ENCODE peak calls at places on chromosomes 2 and 18, in seven cellular contexts. S, G, M, A, C, Y and U are unnamed samples.

GRCh38 chr2:134778372-134778771 is 59.6 kb upstream of the TMEM163 start:
- DNase-seq in A (peak; percentile 38), M (no peak), G (no peak), Y (no peak), S (no peak), C (no peak), U (no peak)

GRCh38 chr18:23545247-23545789 is 41.0 kb downstream of the NPC1 start:
- DNase-seq in A (no peak), C (no peak), G (no peak), Y (no peak), M (no peak), S (no peak), U (no peak)

GRCh38 chr18:62210138-62210537 is 23.1 kb downstream of the RELCH start:
- DNase-seq in M (no peak), Y (no peak), G (no peak), A (no peak), C (no peak), S (no peak), U (no peak)

GRCh38 chr2:25557179-25558036 is 116.0 kb downstream of the DTNB start:
- DNase-seq in A (no peak), Y (no peak), G (no peak), C (no peak), M (peak; percentile 27), S (no peak), U (no peak)

GRCh38 chr18:1361931-1362330 is 457.3 kb downstream of the ADCYAP1 start:
- DNase-seq in A (no peak), C (peak; percentile 60), Y (no peak), S (no peak), M (no peak), G (no peak), U (no peak)

GRCh38 chr2:232204457-232204931 is 174.1 kb upstream of the ALPP start:
- DNase-seq in G (peak; percentile 53), C (no peak), Y (no peak), S (no peak), A (no peak), M (no peak), U (no peak)

GRCh38 chr2:230202430-230203109 is 17.2 kb downstream of the SP110 start:
- DNase-seq in A (no peak), M (peak; percentile 74), Y (no peak), C (no peak), S (no peak), G (no peak), U (peak; percentile 76)

GRCh38 chr18:39653221-39653620 is 2087.6 kb upstream of the CELF4 start:
- DNase-seq in M (no peak), S (no peak), C (no peak), Y (no peak), A (no peak), G (no peak), U (no peak)

GRCh38 chr2:183359867-183360266 is 235.6 kb downstream of the NUP35 start:
- DNase-seq in S (no peak), G (peak; percentile 24), C (peak; percentile 33), Y (peak; percentile 8), M (no peak), A (no peak), U (peak; percentile 18)

GRCh38 chr18:51724790-51725721 is 527.6 kb upstream of the MEX3C start:
- DNase-seq in C (no peak), S (peak; percentile 9), A (peak; percentile 12), Y (no peak), M (no peak), G (peak; percentile 13), U (no peak)

GRCh38 chr18:74290831-74291770 is 662 bp downstream of the CYB5A start:
- DNase-seq in A (peak; percentile 85), Y (peak; percentile 39), M (no peak), G (no peak), S (peak; percentile 86), C (peak; percentile 70), U (no peak)

GRCh38 chr2:109481599-109481998 is 132.2 kb downstream of the SEPTIN10 start:
- DNase-seq in M (no peak), G (no peak), A (no peak), Y (no peak), C (no peak), S (no peak), U (no peak)

GRCh38 chr2:96152301-96153165 is 7.3 kb upstream of the DUSP2 start:
- DNase-seq in A (no peak), S (peak; percentile 5), C (no peak), Y (no peak), G (no peak), M (peak; percentile 35), U (no peak)

GRCh38 chr2:1170711-1171110 is 220.1 kb downstream of the SNTG2 start:
- DNase-seq in M (no peak), G (no peak), A (no peak), S (no peak), Y (no peak), C (no peak), U (no peak)

GRCh38 chr2:237698338-237698694 is 70.9 kb downstream of the LRRFIP1 start:
- DNase-seq in C (no peak), M (peak; percentile 47), G (no peak), Y (no peak), S (no peak), A (no peak), U (peak; percentile 44)

GRCh38 chr18:24414349-24415003 is 12.0 kb upstream of the IMPACT start:
- DNase-seq in A (no peak), G (no peak), S (no peak), C (no peak), Y (no peak), M (no peak), U (peak; percentile 8)

GRCh38 chr2:132849118-132849517 is 179.1 kb upstream of the LYPD1 start:
- DNase-seq in S (no peak), G (peak; percentile 51), A (no peak), Y (no peak), M (no peak), C (peak; percentile 20), U (no peak)

GRCh38 chr18:5276947-5277346 is 18.6 kb downstream of the ZBTB14 start:
- DNase-seq in Y (no peak), A (peak; percentile 17), M (no peak), S (no peak), C (no peak), G (no peak), U (no peak)

GRCh38 chr2:56707650-56708049 is 523.9 kb downstream of the CCDC85A start:
- DNase-seq in Y (no peak), S (no peak), G (no peak), A (no peak), C (no peak), M (no peak), U (no peak)

GRCh38 chr2:61272421-61273070 is 110.6 kb downstream of the C2orf74 start:
- DNase-seq in G (peak; percentile 69), A (no peak), C (no peak), M (no peak), S (no peak), Y (no peak), U (no peak)
- TF ChIP-seq EZH2phosphoT487 in G (no peak), A (no peak), C (no peak), M (no peak), S (no peak), Y (no peak), U (no peak)

GRCh38 chr2:83850071-83850725 is 608.9 kb downstream of the SUCLG1 start:
- DNase-seq in M (no peak), G (peak; percentile 12), Y (no peak), A (no peak), C (no peak), S (no peak), U (no peak)
- TF ChIP-seq EZH2phosphoT487 in M (no peak), G (no peak), Y (no peak), A (no peak), C (no peak), S (no peak), U (no peak)

GRCh38 chr2:233445152-233445830 is 91.0 kb downstream of the DGKD start:
- DNase-seq in S (no peak), A (no peak), M (no peak), C (no peak), Y (no peak), G (no peak), U (no peak)

GRCh38 chr2:233441161-233442027 is 87.1 kb downstream of the DGKD start:
- DNase-seq in C (no peak), A (no peak), S (no peak), M (no peak), G (no peak), Y (no peak), U (no peak)

GRCh38 chr2:233442028-233442310 is 87.7 kb downstream of the DGKD start:
- DNase-seq in G (no peak), A (no peak), Y (no peak), C (no peak), S (no peak), M (no peak), U (no peak)

GRCh38 chr2:233444501-233444900 is 90.2 kb downstream of the DGKD start:
- DNase-seq in S (no peak), Y (no peak), G (no peak), M (no peak), C (no peak), A (no peak), U (no peak)

DNA sequence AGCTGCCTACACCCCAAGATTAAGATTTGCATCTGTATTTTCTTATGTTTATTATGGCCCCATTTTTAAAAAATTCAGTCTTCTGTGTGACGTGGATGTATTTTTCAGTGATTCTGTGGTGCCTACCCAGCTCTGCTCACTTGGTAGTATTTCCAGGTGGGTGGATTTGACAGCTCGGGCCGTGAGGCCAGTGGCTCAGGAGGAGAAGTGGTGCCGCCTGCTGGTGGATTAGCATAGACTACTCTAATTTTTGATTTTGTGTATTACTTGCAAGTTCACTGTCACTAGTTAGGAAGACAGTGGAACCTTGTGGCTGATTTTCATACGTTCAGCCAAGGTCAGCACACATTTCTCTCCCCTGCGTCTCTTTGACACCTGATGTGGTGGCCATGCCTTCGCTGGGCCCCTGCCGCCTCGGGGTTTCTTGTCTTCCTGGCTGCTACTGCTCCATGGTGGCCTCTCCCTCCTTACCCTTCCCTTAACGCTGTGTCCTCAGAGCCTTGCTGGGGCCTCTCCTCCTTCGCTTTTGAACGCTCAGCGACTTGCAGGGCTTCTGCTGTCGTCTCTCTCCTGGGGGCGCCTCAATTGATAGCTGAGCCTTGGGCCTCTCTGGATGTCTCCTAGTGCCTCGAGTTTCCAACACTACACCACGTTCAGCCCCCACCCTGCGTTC is 89.4 kb downstream of the DGKD start:
- DNase-seq in Y (peak; percentile 53), M (peak; percentile 86), G (peak; percentile 91), S (peak; percentile 90), A (peak; percentile 88), C (peak; percentile 84), U (peak; percentile 76)
- TF ChIP-seq EZH2phosphoT487 in Y (no peak), M (no peak), G (no peak), S (no peak), A (no peak), C (no peak), U (no peak)

GRCh38 chr2:140696449-140696848 is 1434.4 kb downstream of the LRP1B start:
- DNase-seq in C (peak; percentile 50), M (no peak), G (no peak), Y (peak; percentile 24), S (peak; percentile 30), A (peak; percentile 28), U (no peak)
- TF ChIP-seq EZH2phosphoT487 in C (no peak), M (no peak), G (no peak), Y (no peak), S (no peak), A (no peak), U (no peak)

DNA sequence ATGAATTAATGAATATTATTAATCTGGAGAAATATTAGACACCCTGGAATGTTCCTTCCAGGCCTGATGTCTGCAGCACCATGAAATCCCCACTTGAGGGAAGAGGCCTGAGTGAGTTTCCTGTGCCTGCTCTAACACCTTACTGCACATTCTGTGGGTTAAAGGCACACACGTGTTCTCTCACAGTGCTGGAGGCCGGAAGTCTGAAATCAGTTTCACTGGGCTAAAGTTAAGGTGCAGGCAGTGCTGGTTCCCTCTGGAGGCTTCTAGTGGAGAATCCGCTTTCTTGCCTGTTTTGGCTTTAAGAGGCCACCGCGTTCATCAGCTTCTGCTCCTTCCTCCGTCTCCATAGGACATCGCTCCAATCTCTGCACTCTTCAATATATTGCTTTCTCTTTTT is 48.7 kb downstream of the ACKR3 start:
- DNase-seq in C (no peak), S (no peak), G (no peak), M (peak; percentile 44), A (peak; percentile 11), Y (no peak), U (peak; percentile 53)
- TF ChIP-seq EZH2phosphoT487 in C (no peak), S (no peak), G (no peak), M (no peak), A (no peak), Y (no peak), U (no peak)